ENCODE peak calls at places on chromosomes 2 and 18, in four cellular contexts. One of them, this sample, is unnamed.

GRCh38 chr2:26298638-26299393 is 47.1 kb upstream of the SELENOI start:
- DNase-seq in activated CD8-positive, alpha-beta memory T cell treated with anti-CD3 and anti-CD28 coated beads for 24 hours: peak
- DNase-seq in T47D: no peak
- DNase-seq in iPS-NIHi11: peak
- DNase-seq in this sample: peak

GRCh38 chr2:173922760-173923159 is 42.4 kb downstream of the SP3 start:
- DNase-seq in activated CD8-positive, alpha-beta memory T cell treated with anti-CD3 and anti-CD28 coated beads for 24 hours: no peak
- DNase-seq in T47D: no peak
- DNase-seq in iPS-NIHi11: no peak
- DNase-seq in this sample: no peak

GRCh38 chr2:216315817-216316603 is 56.3 kb downstream of the MARCHF4 start:
- DNase-seq in activated CD8-positive, alpha-beta memory T cell treated with anti-CD3 and anti-CD28 coated beads for 24 hours: no peak
- DNase-seq in T47D: no peak
- DNase-seq in iPS-NIHi11: peak
- DNase-seq in this sample: no peak

GRCh38 chr2:48589170-48589767 is 28.4 kb upstream of the GTF2A1L start:
- DNase-seq in activated CD8-positive, alpha-beta memory T cell treated with anti-CD3 and anti-CD28 coated beads for 24 hours: no peak
- DNase-seq in T47D: no peak
- DNase-seq in iPS-NIHi11: peak
- DNase-seq in this sample: no peak

GRCh38 chr2:84550916-84551315 is 34.6 kb downstream of the DNAH6 start:
- DNase-seq in activated CD8-positive, alpha-beta memory T cell treated with anti-CD3 and anti-CD28 coated beads for 24 hours: no peak
- DNase-seq in T47D: no peak
- DNase-seq in iPS-NIHi11: no peak
- DNase-seq in this sample: no peak

GRCh38 chr2:217010173-217010572 is 150.3 kb upstream of the TNP1 start:
- DNase-seq in activated CD8-positive, alpha-beta memory T cell treated with anti-CD3 and anti-CD28 coated beads for 24 hours: no peak
- DNase-seq in T47D: no peak
- DNase-seq in iPS-NIHi11: no peak
- DNase-seq in this sample: no peak

GRCh38 chr2:110881908-110882307 is 149.5 kb downstream of the ACOXL start:
- DNase-seq in activated CD8-positive, alpha-beta memory T cell treated with anti-CD3 and anti-CD28 coated beads for 24 hours: no peak
- DNase-seq in T47D: no peak
- DNase-seq in iPS-NIHi11: no peak
- DNase-seq in this sample: no peak

GRCh38 chr18:36673452-36673851 is 155.3 kb downstream of the TPGS2 start:
- DNase-seq in activated CD8-positive, alpha-beta memory T cell treated with anti-CD3 and anti-CD28 coated beads for 24 hours: no peak
- DNase-seq in T47D: no peak
- DNase-seq in iPS-NIHi11: no peak
- DNase-seq in this sample: no peak

GRCh38 chr2:149037851-149038250 is 648 bp upstream of the LYPD6B start:
- DNase-seq in activated CD8-positive, alpha-beta memory T cell treated with anti-CD3 and anti-CD28 coated beads for 24 hours: no peak
- DNase-seq in T47D: peak
- DNase-seq in iPS-NIHi11: peak
- DNase-seq in this sample: no peak

GRCh38 chr2:169585673-169586072 is 1.5 kb downstream of the PPIG start:
- DNase-seq in activated CD8-positive, alpha-beta memory T cell treated with anti-CD3 and anti-CD28 coated beads for 24 hours: no peak
- DNase-seq in T47D: no peak
- DNase-seq in iPS-NIHi11: no peak
- DNase-seq in this sample: no peak

GRCh38 chr2:178530625-178531142 is 50.4 kb downstream of the PLEKHA3 start:
- DNase-seq in activated CD8-positive, alpha-beta memory T cell treated with anti-CD3 and anti-CD28 coated beads for 24 hours: no peak
- DNase-seq in T47D: no peak
- DNase-seq in iPS-NIHi11: no peak
- DNase-seq in this sample: no peak

GRCh38 chr2:86290596-86291327 is 46.7 kb downstream of the REEP1 start:
- DNase-seq in activated CD8-positive, alpha-beta memory T cell treated with anti-CD3 and anti-CD28 coated beads for 24 hours: no peak
- DNase-seq in T47D: no peak
- DNase-seq in iPS-NIHi11: no peak
- DNase-seq in this sample: no peak

GRCh38 chr2:238132463-238133450 is 5.7 kb upstream of the KLHL30 start:
- DNase-seq in activated CD8-positive, alpha-beta memory T cell treated with anti-CD3 and anti-CD28 coated beads for 24 hours: no peak
- DNase-seq in T47D: no peak
- DNase-seq in iPS-NIHi11: no peak
- DNase-seq in this sample: no peak

GRCh38 chr2:237943395-237944094 is 23.3 kb upstream of the UBE2F start:
- DNase-seq in activated CD8-positive, alpha-beta memory T cell treated with anti-CD3 and anti-CD28 coated beads for 24 hours: no peak
- DNase-seq in T47D: no peak
- DNase-seq in iPS-NIHi11: no peak
- DNase-seq in this sample: no peak

GRCh38 chr2:152743004-152743403 is 24.6 kb downstream of the ARL6IP6 start:
- DNase-seq in activated CD8-positive, alpha-beta memory T cell treated with anti-CD3 and anti-CD28 coated beads for 24 hours: no peak
- DNase-seq in T47D: no peak
- DNase-seq in iPS-NIHi11: peak
- DNase-seq in this sample: no peak

GRCh38 chr18:69400976-69401474 is 337 bp downstream of the DOK6 start:
- DNase-seq in activated CD8-positive, alpha-beta memory T cell treated with anti-CD3 and anti-CD28 coated beads for 24 hours: peak
- DNase-seq in T47D: no peak
- DNase-seq in iPS-NIHi11: peak
- DNase-seq in this sample: no peak

GRCh38 chr2:194004590-194005206 is 1652.3 kb upstream of the SLC39A10 start:
- DNase-seq in activated CD8-positive, alpha-beta memory T cell treated with anti-CD3 and anti-CD28 coated beads for 24 hours: no peak
- DNase-seq in T47D: no peak
- DNase-seq in iPS-NIHi11: no peak
- DNase-seq in this sample: no peak

GRCh38 chr2:23133196-23133595 is 251.8 kb upstream of the KLHL29 start:
- DNase-seq in activated CD8-positive, alpha-beta memory T cell treated with anti-CD3 and anti-CD28 coated beads for 24 hours: no peak
- DNase-seq in T47D: no peak
- DNase-seq in iPS-NIHi11: no peak
- DNase-seq in this sample: no peak

GRCh38 chr2:72415256-72415655 is 267.6 kb upstream of the CYP26B1 start:
- DNase-seq in activated CD8-positive, alpha-beta memory T cell treated with anti-CD3 and anti-CD28 coated beads for 24 hours: no peak
- DNase-seq in T47D: no peak
- DNase-seq in iPS-NIHi11: no peak
- DNase-seq in this sample: no peak

GRCh38 chr2:829047-829446 is 121.6 kb upstream of the SNTG2 start:
- DNase-seq in activated CD8-positive, alpha-beta memory T cell treated with anti-CD3 and anti-CD28 coated beads for 24 hours: no peak
- DNase-seq in T47D: no peak
- DNase-seq in iPS-NIHi11: no peak
- DNase-seq in this sample: no peak

GRCh38 chr2:218019411-218020060 is 16.7 kb upstream of the TNS1 start:
- DNase-seq in activated CD8-positive, alpha-beta memory T cell treated with anti-CD3 and anti-CD28 coated beads for 24 hours: no peak
- DNase-seq in T47D: no peak
- DNase-seq in iPS-NIHi11: no peak
- DNase-seq in this sample: no peak

GRCh38 chr18:9842446-9842845 is 43.3 kb upstream of the TXNDC2 start:
- DNase-seq in activated CD8-positive, alpha-beta memory T cell treated with anti-CD3 and anti-CD28 coated beads for 24 hours: no peak
- DNase-seq in T47D: no peak
- DNase-seq in iPS-NIHi11: no peak
- DNase-seq in this sample: no peak

GRCh38 chr18:25563816-25564370 is 211.9 kb upstream of the ZNF521 start:
- DNase-seq in activated CD8-positive, alpha-beta memory T cell treated with anti-CD3 and anti-CD28 coated beads for 24 hours: no peak
- DNase-seq in T47D: no peak
- DNase-seq in iPS-NIHi11: no peak
- DNase-seq in this sample: no peak

GRCh38 chr2:152532241-152532640 is 185.0 kb downstream of the PRPF40A start:
- DNase-seq in activated CD8-positive, alpha-beta memory T cell treated with anti-CD3 and anti-CD28 coated beads for 24 hours: no peak
- DNase-seq in T47D: no peak
- DNase-seq in iPS-NIHi11: no peak
- DNase-seq in this sample: no peak

GRCh38 chr2:25340340-25340886 is 1.3 kb downstream of the DNMT3A start:
- DNase-seq in activated CD8-positive, alpha-beta memory T cell treated with anti-CD3 and anti-CD28 coated beads for 24 hours: peak
- DNase-seq in T47D: no peak
- DNase-seq in iPS-NIHi11: peak
- DNase-seq in this sample: peak

GRCh38 chr2:200466703-200467418 is 43.0 kb downstream of the KCTD18 start:
- DNase-seq in activated CD8-positive, alpha-beta memory T cell treated with anti-CD3 and anti-CD28 coated beads for 24 hours: no peak
- DNase-seq in T47D: no peak
- DNase-seq in iPS-NIHi11: no peak
- DNase-seq in this sample: no peak

GRCh38 chr18:51514128-51514527 is 316.6 kb upstream of the MEX3C start:
- DNase-seq in activated CD8-positive, alpha-beta memory T cell treated with anti-CD3 and anti-CD28 coated beads for 24 hours: no peak
- DNase-seq in T47D: no peak
- DNase-seq in iPS-NIHi11: no peak
- DNase-seq in this sample: no peak

GRCh38 chr2:127420039-127420864 is 2.0 kb downstream of the PROC start:
- DNase-seq in activated CD8-positive, alpha-beta memory T cell treated with anti-CD3 and anti-CD28 coated beads for 24 hours: peak
- DNase-seq in T47D: no peak
- DNase-seq in iPS-NIHi11: no peak
- DNase-seq in this sample: no peak